ENCODE peak calls at places on chromosomes 7 and 10, in nine cellular contexts. One of them, this sample, is unnamed.

GRCh38 chr7:26930201-26930600 is 65.8 kb upstream of the SKAP2 start:
- DNase-seq in CD4-positive, alpha-beta T cell: no peak
- DNase-seq in T follicular helper cell: no peak
- DNase-seq in GM19239: no peak
- DNase-seq in stimulated activated CD8-positive, alpha-beta memory T cell treated with anti-CD3 and anti-CD28 coated beads, Interleukin-12 subunit alpha, Interleukin-12 subunit beta, amount 100 ng/mL, for 1 hour: no peak
- DNase-seq in myocyte: peak
- DNase-seq in progenitor cell of endocrine pancreas: no peak
- DNase-seq in GM23248: peak
- DNase-seq in LoVo: no peak
- DNase-seq in this sample: no peak

GRCh38 chr7:101984141-101984879 is 166.9 kb downstream of the CUX1 start:
- DNase-seq in CD4-positive, alpha-beta T cell: no peak
- DNase-seq in T follicular helper cell: no peak
- DNase-seq in GM19239: no peak
- DNase-seq in stimulated activated CD8-positive, alpha-beta memory T cell treated with anti-CD3 and anti-CD28 coated beads, Interleukin-12 subunit alpha, Interleukin-12 subunit beta, amount 100 ng/mL, for 1 hour: no peak
- DNase-seq in myocyte: no peak
- DNase-seq in progenitor cell of endocrine pancreas: no peak
- DNase-seq in GM23248: peak
- DNase-seq in LoVo: peak
- DNase-seq in this sample: no peak

GRCh38 chr7:117250801-117251200 is 72.1 kb downstream of the WNT2 start:
- DNase-seq in CD4-positive, alpha-beta T cell: no peak
- DNase-seq in T follicular helper cell: no peak
- DNase-seq in GM19239: no peak
- DNase-seq in stimulated activated CD8-positive, alpha-beta memory T cell treated with anti-CD3 and anti-CD28 coated beads, Interleukin-12 subunit alpha, Interleukin-12 subunit beta, amount 100 ng/mL, for 1 hour: no peak
- DNase-seq in myocyte: no peak
- DNase-seq in progenitor cell of endocrine pancreas: no peak
- DNase-seq in GM23248: peak
- DNase-seq in LoVo: no peak
- DNase-seq in this sample: no peak

GRCh38 chr10:51097546-51097945 is 23.3 kb downstream of the PRKG1 start:
- DNase-seq in CD4-positive, alpha-beta T cell: no peak
- DNase-seq in T follicular helper cell: no peak
- DNase-seq in GM19239: no peak
- DNase-seq in stimulated activated CD8-positive, alpha-beta memory T cell treated with anti-CD3 and anti-CD28 coated beads, Interleukin-12 subunit alpha, Interleukin-12 subunit beta, amount 100 ng/mL, for 1 hour: no peak
- DNase-seq in myocyte: no peak
- DNase-seq in progenitor cell of endocrine pancreas: no peak
- DNase-seq in GM23248: no peak
- DNase-seq in LoVo: no peak
- DNase-seq in this sample: no peak

GRCh38 chr10:71241899-71242620 is 29.7 kb downstream of the UNC5B start:
- DNase-seq in CD4-positive, alpha-beta T cell: no peak
- DNase-seq in T follicular helper cell: no peak
- DNase-seq in GM19239: no peak
- DNase-seq in stimulated activated CD8-positive, alpha-beta memory T cell treated with anti-CD3 and anti-CD28 coated beads, Interleukin-12 subunit alpha, Interleukin-12 subunit beta, amount 100 ng/mL, for 1 hour: no peak
- DNase-seq in myocyte: no peak
- DNase-seq in progenitor cell of endocrine pancreas: no peak
- DNase-seq in GM23248: peak
- DNase-seq in LoVo: no peak
- DNase-seq in this sample: no peak

GRCh38 chr7:47218378-47219176 is 363.3 kb downstream of the TNS3 start:
- DNase-seq in CD4-positive, alpha-beta T cell: no peak
- DNase-seq in T follicular helper cell: no peak
- DNase-seq in GM19239: no peak
- DNase-seq in stimulated activated CD8-positive, alpha-beta memory T cell treated with anti-CD3 and anti-CD28 coated beads, Interleukin-12 subunit alpha, Interleukin-12 subunit beta, amount 100 ng/mL, for 1 hour: no peak
- DNase-seq in myocyte: peak
- DNase-seq in progenitor cell of endocrine pancreas: no peak
- DNase-seq in GM23248: peak
- DNase-seq in LoVo: no peak
- DNase-seq in this sample: no peak

GRCh38 chr10:86265236-86265876 is 101.2 kb downstream of the GRID1 start:
- DNase-seq in CD4-positive, alpha-beta T cell: no peak
- DNase-seq in T follicular helper cell: no peak
- DNase-seq in GM19239: no peak
- DNase-seq in stimulated activated CD8-positive, alpha-beta memory T cell treated with anti-CD3 and anti-CD28 coated beads, Interleukin-12 subunit alpha, Interleukin-12 subunit beta, amount 100 ng/mL, for 1 hour: no peak
- DNase-seq in myocyte: no peak
- DNase-seq in progenitor cell of endocrine pancreas: peak
- DNase-seq in GM23248: no peak
- DNase-seq in LoVo: no peak
- DNase-seq in this sample: no peak

GRCh38 chr10:31745612-31746376 is 182.8 kb downstream of the ARHGAP12 start:
- DNase-seq in CD4-positive, alpha-beta T cell: peak
- DNase-seq in T follicular helper cell: no peak
- DNase-seq in GM19239: no peak
- DNase-seq in stimulated activated CD8-positive, alpha-beta memory T cell treated with anti-CD3 and anti-CD28 coated beads, Interleukin-12 subunit alpha, Interleukin-12 subunit beta, amount 100 ng/mL, for 1 hour: no peak
- DNase-seq in myocyte: peak
- DNase-seq in progenitor cell of endocrine pancreas: no peak
- DNase-seq in GM23248: peak
- DNase-seq in LoVo: peak
- DNase-seq in this sample: no peak

GRCh38 chr7:44325181-44325671 is at the start of gene CAMK2B:
- DNase-seq in CD4-positive, alpha-beta T cell: no peak
- DNase-seq in T follicular helper cell: no peak
- DNase-seq in GM19239: no peak
- DNase-seq in stimulated activated CD8-positive, alpha-beta memory T cell treated with anti-CD3 and anti-CD28 coated beads, Interleukin-12 subunit alpha, Interleukin-12 subunit beta, amount 100 ng/mL, for 1 hour: no peak
- DNase-seq in myocyte: no peak
- DNase-seq in progenitor cell of endocrine pancreas: no peak
- DNase-seq in GM23248: peak
- DNase-seq in LoVo: no peak
- DNase-seq in this sample: no peak

GRCh38 chr10:101358706-101359300 is 4.8 kb downstream of the BTRC start:
- DNase-seq in CD4-positive, alpha-beta T cell: no peak
- DNase-seq in T follicular helper cell: no peak
- DNase-seq in GM19239: no peak
- DNase-seq in stimulated activated CD8-positive, alpha-beta memory T cell treated with anti-CD3 and anti-CD28 coated beads, Interleukin-12 subunit alpha, Interleukin-12 subunit beta, amount 100 ng/mL, for 1 hour: no peak
- DNase-seq in myocyte: peak
- DNase-seq in progenitor cell of endocrine pancreas: no peak
- DNase-seq in GM23248: peak
- DNase-seq in LoVo: no peak
- DNase-seq in this sample: no peak

GRCh38 chr7:139647812-139648616 is 124.5 kb downstream of the CLEC2L start:
- DNase-seq in CD4-positive, alpha-beta T cell: no peak
- DNase-seq in T follicular helper cell: no peak
- DNase-seq in GM19239: no peak
- DNase-seq in stimulated activated CD8-positive, alpha-beta memory T cell treated with anti-CD3 and anti-CD28 coated beads, Interleukin-12 subunit alpha, Interleukin-12 subunit beta, amount 100 ng/mL, for 1 hour: no peak
- DNase-seq in myocyte: no peak
- DNase-seq in progenitor cell of endocrine pancreas: no peak
- DNase-seq in GM23248: peak
- DNase-seq in LoVo: no peak
- DNase-seq in this sample: no peak

GRCh38 chr7:149735181-149735602 is 38.2 kb downstream of the ZNF467 start:
- DNase-seq in CD4-positive, alpha-beta T cell: no peak
- DNase-seq in T follicular helper cell: no peak
- DNase-seq in GM19239: no peak
- DNase-seq in stimulated activated CD8-positive, alpha-beta memory T cell treated with anti-CD3 and anti-CD28 coated beads, Interleukin-12 subunit alpha, Interleukin-12 subunit beta, amount 100 ng/mL, for 1 hour: no peak
- DNase-seq in myocyte: no peak
- DNase-seq in progenitor cell of endocrine pancreas: no peak
- DNase-seq in GM23248: no peak
- DNase-seq in LoVo: no peak
- DNase-seq in this sample: no peak

GRCh38 chr7:38000272-38000671 is 79.8 kb downstream of the EPDR1 start:
- DNase-seq in CD4-positive, alpha-beta T cell: no peak
- DNase-seq in T follicular helper cell: no peak
- DNase-seq in GM19239: no peak
- DNase-seq in stimulated activated CD8-positive, alpha-beta memory T cell treated with anti-CD3 and anti-CD28 coated beads, Interleukin-12 subunit alpha, Interleukin-12 subunit beta, amount 100 ng/mL, for 1 hour: no peak
- DNase-seq in myocyte: peak
- DNase-seq in progenitor cell of endocrine pancreas: no peak
- DNase-seq in GM23248: peak
- DNase-seq in LoVo: no peak
- DNase-seq in this sample: no peak

This sample was measured in naive thymus-derived CD8-positive, alpha-beta T cell.